ENCODE peak calls at places on chromosomes 11 and 22, in four cellular contexts. H is HCT116, J is K562, I is GM12878. O is an unnamed sample. For H3K4me1, the result is how much of the 10 kb centered on the place peaks cover.

GRCh38 chr22:48896766-48897637 is 930.7 kb downstream of the BRD1 start:
- DNase-seq in H (no peak), J (no peak), I (no peak), O (no peak)

GRCh38 chr11:12531020-12531419 is 143.2 kb upstream of the TEAD1 start:
- DNase-seq in H (no peak), J (no peak), I (no peak), O (no peak)

GRCh38 chr11:58979222-58979621 is 39.9 kb downstream of the GLYATL1 start:
- DNase-seq in H (no peak), J (no peak), I (no peak), O (no peak)

GRCh38 chr11:67373916-67374570 is 645 bp upstream of the CLCF1 start:
- DNase-seq in H (peak), J (peak), I (no peak), O (peak)

GRCh38 chr11:4203603-4204360 is 109.2 kb downstream of the RRM1 start:
- DNase-seq in H (no peak), J (no peak), I (no peak), O (peak)

GRCh38 chr11:128745296-128746183 is 51.7 kb downstream of the FLI1 start:
- DNase-seq in H (no peak), J (no peak), I (no peak), O (no peak)

GRCh38 chr11:113446112-113446511 is 29.1 kb downstream of the DRD2 start:
- DNase-seq in H (no peak), J (no peak), I (no peak), O (no peak)

GRCh38 chr22:20001082-20001638 is 15.5 kb downstream of the ARVCF start:
- DNase-seq in H (no peak), J (no peak), I (no peak), O (no peak)

GRCh38 chr22:37300551-37301017 is 18.3 kb downstream of the CYTH4 start:
- DNase-seq in H (no peak), J (no peak), I (no peak), O (no peak)

GRCh38 chr22:37749223-37749622 is 52.4 kb downstream of the TRIOBP start:
- DNase-seq in H (no peak), J (no peak), I (no peak), O (no peak)

GRCh38 chr11:132278801-132279574 is 908.6 kb downstream of the NTM start:
- DNase-seq in H (no peak), J (no peak), I (peak), O (peak)

GRCh38 chr11:126695293-126695692 is 305.3 kb downstream of the KIRREL3 start:
- DNase-seq in H (no peak), J (no peak), I (no peak), O (no peak)

GRCh38 chr11:80443177-80443576 is 1002.3 kb upstream of the TENM4 start:
- DNase-seq in H (no peak), J (no peak), I (no peak), O (no peak)

GRCh38 chr11:110059706-110060430 is 33.3 kb upstream of the ZC3H12C start:
- DNase-seq in H (no peak), J (no peak), I (no peak), O (no peak)

GRCh38 chr11:115613986-115614625 is 109.9 kb upstream of the CADM1 start:
- DNase-seq in H (no peak), J (no peak), I (no peak), O (no peak)

GRCh38 chr22:35352214-35353111 is 28.4 kb upstream of the HMOX1 start:
- DNase-seq in H (no peak), J (no peak), I (no peak), O (no peak)

DNA sequence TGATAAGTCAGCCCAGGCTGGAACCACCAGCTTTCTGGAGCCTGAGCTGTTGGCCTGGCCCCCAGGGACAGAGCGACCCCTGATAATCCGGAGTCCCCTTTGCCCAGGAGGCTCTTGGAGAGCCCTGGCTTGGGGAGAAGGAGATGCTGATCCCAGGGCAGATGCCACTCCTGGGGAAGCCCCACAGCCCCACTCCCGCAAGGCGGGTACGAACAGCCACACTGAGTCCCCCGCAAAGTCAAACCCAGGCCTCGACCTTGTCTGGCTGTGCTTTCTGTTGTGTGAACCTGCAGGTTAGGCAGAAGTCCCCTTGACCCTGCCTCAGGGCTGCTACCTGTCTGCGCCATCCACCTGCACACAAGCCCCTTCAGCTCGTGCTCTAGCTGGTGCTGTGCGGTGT is 108.0 kb downstream of the KCNQ1OT1 start:
- DNase-seq in H (no peak), J (peak), I (no peak), O (no peak)
- H3K4me1 ChIP-seq in H (under half), J (under half), I (under half), O (under half)

GRCh38 chr11:48018561-48019229 is 38.3 kb downstream of the PTPRJ start:
- DNase-seq in H (no peak), J (no peak), I (no peak), O (no peak)
- H3K9ac ChIP-seq in H (no peak), J (no peak), I (peak), O (peak)

GRCh38 chr11:102405501-102405900 is 47.1 kb downstream of the TMEM123 start:
- DNase-seq in H (no peak), J (no peak), I (no peak), O (no peak)
- TF ChIP-seq ZNF274 in H (no peak), J (no peak), I (no peak), O (no peak)

DNA sequence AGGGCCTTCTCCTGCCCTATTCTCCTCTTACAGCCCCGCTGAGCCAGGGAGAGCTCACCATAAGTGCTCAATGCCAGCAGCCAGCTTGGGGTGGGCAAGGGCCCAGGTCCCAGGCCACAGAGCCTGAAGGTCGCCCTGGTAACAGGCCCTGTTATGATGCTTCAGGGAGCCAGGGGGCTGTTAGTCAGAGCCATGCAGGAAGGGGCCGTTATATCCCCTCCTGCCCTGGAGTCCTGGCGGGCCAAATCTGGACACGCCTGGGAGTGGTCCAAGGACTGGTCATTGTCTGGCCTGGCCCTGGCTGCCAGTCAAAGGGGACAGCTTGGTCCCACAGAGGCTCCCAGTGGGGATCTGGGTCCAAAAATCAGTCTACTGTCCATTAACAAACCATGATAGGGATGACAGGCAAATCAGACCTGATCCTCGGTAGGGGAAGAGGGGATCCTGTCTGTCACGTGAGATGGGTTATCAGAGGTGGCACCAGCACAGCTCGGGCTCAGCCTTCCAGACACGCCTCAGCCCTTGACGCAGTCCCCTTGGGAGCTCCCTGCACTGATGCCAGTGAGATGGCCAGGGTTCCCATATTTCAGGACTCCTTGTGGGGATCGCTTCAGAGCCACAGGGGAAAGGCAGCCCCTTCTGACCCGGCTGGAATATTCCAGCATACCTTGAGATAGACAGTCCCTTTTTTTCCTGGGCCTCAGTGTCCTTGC is 55.9 kb downstream of the LRRC32 start:
- DNase-seq in H (no peak), J (no peak), I (no peak), O (no peak)
- H3K4me1 ChIP-seq in H (under half), J (under half), I (under half), O (under half)

GRCh38 chr11:73759520-73760065 is 1.3 kb downstream of the RAB6A start:
- DNase-seq in H (no peak), J (no peak), I (no peak), O (no peak)

GRCh38 chr11:73760680-73761402 is at the start of gene RAB6A:
- DNase-seq in H (peak), J (peak), I (peak), O (peak)

GRCh38 chr11:73762732-73763131 is 1.9 kb upstream of the RAB6A start:
- DNase-seq in H (no peak), J (no peak), I (no peak), O (no peak)

GRCh38 chr11:73760066-73760679 is 701 bp downstream of the RAB6A start:
- DNase-seq in H (no peak), J (peak), I (no peak), O (no peak)

GRCh38 chr11:73761403-73761945 is 600 bp upstream of the RAB6A start:
- DNase-seq in H (no peak), J (no peak), I (no peak), O (no peak)
- H3K9ac ChIP-seq in H (peak), J (peak), I (peak), O (no peak)

GRCh38 chr11:26623076-26623666 is 51.1 kb upstream of the MUC15 start:
- DNase-seq in H (no peak), J (no peak), I (no peak), O (no peak)

GRCh38 chr11:26622201-26622600 is 50.1 kb upstream of the MUC15 start:
- DNase-seq in H (no peak), J (no peak), I (no peak), O (no peak)

GRCh38 chr11:26621147-26621546 is 49.1 kb upstream of the MUC15 start:
- DNase-seq in H (no peak), J (no peak), I (no peak), O (no peak)

GRCh38 chr11:26620282-26621045 is 48.4 kb upstream of the MUC15 start:
- DNase-seq in H (no peak), J (no peak), I (no peak), O (no peak)

DNA sequence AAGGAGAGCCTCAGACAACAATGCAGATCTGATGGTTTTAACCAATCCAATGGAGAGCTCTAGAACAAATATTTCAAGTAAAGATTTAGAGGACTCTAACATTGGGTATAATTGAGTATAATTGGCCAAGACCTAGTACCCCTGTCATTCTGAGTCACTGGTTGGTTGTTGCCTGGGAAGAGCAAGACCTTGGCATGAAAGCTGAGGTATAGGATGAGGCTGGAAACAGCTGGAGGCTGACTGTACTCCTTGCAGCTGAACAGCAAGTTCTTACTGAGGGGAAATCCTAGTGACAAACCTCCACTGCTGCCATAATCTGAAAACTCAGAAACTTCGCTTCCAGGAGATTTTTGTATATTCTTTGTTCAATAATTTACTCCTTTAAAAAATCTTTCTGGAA is 54.3 kb upstream of the MUC15 start:
- DNase-seq in H (no peak), J (no peak), I (no peak), O (no peak)
- TF ChIP-seq ZNF274 in H (no peak), J (no peak), I (no peak), O (no peak)

GRCh38 chr11:64057890-64058289 is 22.2 kb downstream of the FLRT1 start:
- DNase-seq in H (no peak), J (no peak), I (no peak), O (no peak)
- H3K4me1 ChIP-seq in H (under half), J (under half), I (under half), O (under half)

DNA sequence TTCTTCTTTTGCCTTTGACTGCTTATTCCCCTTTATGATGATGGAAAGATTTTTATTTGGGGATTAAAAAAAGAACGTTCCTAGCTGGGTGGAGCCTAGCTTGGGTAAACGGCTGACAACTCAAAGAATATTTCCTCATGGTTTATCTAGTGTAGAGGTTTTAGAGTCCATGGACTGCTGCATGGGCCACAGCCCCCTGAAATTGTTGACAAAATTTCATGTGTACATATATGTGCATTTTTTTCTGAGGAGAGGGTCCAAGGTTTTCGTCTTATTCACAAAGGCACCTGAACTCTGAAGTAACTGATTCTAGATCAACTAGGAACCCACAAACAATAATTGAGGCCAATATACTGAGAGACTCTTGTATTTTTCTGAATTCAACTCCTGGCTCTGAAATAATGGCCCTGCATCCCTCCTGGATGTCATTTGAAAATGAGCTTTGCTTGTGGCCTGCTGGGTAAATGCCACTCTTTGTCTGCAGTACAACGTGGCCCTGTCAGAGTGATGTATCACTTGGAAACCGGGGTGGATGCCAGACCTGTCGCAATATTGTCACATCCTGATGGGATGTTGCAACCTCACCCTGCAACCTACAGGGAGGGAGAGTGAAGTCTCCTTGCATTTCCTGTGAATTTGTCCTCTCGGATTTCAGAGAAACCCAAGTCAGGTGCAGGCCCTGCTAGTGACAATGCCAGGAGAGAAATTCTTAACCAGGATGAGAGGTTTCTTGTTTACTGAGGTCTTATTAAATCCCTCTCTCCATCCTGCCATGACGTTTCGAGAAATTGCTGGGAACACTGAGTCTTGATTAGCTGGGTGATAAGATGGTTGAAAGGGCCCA is 33.8 kb downstream of the EHF start:
- DNase-seq in H (peak), J (no peak), I (no peak), O (no peak)
- H3K9ac ChIP-seq in H (peak), J (no peak), I (no peak), O (no peak)

O was measured in NT2/D1.